ENCODE peak calls at places on chromosomes 7 and 10, in five cellular contexts. U is stimulated activated naive B cell treated with anti-CD40 and anti-IgM and Interleukin-4, amounts not matched to agents 10 μg/mL and 1 μg/mL and 100 μg/mL, for 72 hours; E is MV-4-11; C is cardiac muscle cell; Z is choroid plexus epithelial cell. B is an unnamed sample.

GRCh38 chr7:70356975-70357374 is 758.7 kb downstream of the AUTS2 start:
- DNase-seq in U (no peak), E (no peak), C (no peak), Z (no peak), B (no peak)

GRCh38 chr10:126932516-126932915 is 27.3 kb downstream of the DOCK1 start:
- DNase-seq in U (no peak), E (no peak), C (no peak), Z (no peak), B (no peak)

GRCh38 chr7:149147730-149148653 is 739 bp downstream of the ZNF398 start:
- DNase-seq in U (peak), E (no peak), C (peak), Z (peak), B (peak)

GRCh38 chr7:3725145-3725544 is 424.1 kb downstream of the SDK1 start:
- DNase-seq in U (no peak), E (no peak), C (no peak), Z (peak), B (no peak)

GRCh38 chr10:78973901-78974408 is 94.8 kb upstream of the ZMIZ1 start:
- DNase-seq in U (peak), E (peak), C (peak), Z (peak), B (no peak)

GRCh38 chr10:115854740-115855435 is 418.1 kb downstream of the GFRA1 start:
- DNase-seq in U (no peak), E (no peak), C (no peak), Z (peak), B (no peak)

GRCh38 chr10:88489107-88489506 is 94.0 kb downstream of the RNLS start:
- DNase-seq in U (no peak), E (no peak), C (no peak), Z (no peak), B (no peak)

GRCh38 chr10:90787906-90788491 is 69.8 kb downstream of the HTR7 start:
- DNase-seq in U (no peak), E (no peak), C (peak), Z (peak), B (peak)

GRCh38 chr7:64890761-64891666 is 12.1 kb upstream of the ZNF273 start:
- DNase-seq in U (no peak), E (no peak), C (no peak), Z (no peak), B (no peak)

GRCh38 chr10:103967433-103968142 is 648 bp downstream of the SLK start:
- DNase-seq in U (no peak), E (peak), C (peak), Z (no peak), B (peak)

GRCh38 chr7:158186406-158186805 is 401.2 kb downstream of the PTPRN2 start:
- DNase-seq in U (no peak), E (no peak), C (no peak), Z (no peak), B (no peak)

GRCh38 chr10:87541114-87541513 is 36.4 kb downstream of the MINPP1 start:
- DNase-seq in U (no peak), E (no peak), C (no peak), Z (peak), B (no peak)

GRCh38 chr10:127892743-127893142 is at the start of gene CLRN3:
- DNase-seq in U (no peak), E (no peak), C (no peak), Z (no peak), B (no peak)

B was measured in naive thymus-derived CD8-positive, alpha-beta T cell.